ENCODE peak calls at places on chromosome 17, in six cellular contexts. G, D, L, J, E and T are unnamed samples.
A peak's percentile ranks its signal among the peaks of the same experiment; 100 is the strongest.

GRCh38 chr17:57944796-57945362 is 10.3 kb downstream of the CUEDC1 start:
- DNase-seq in G (no peak), D (no peak), L (no peak), J (no peak), E (no peak), T (peak; percentile 71)

GRCh38 chr17:68567581-68567980 is 33.6 kb downstream of the FAM20A start:
- DNase-seq in G (no peak), D (no peak), L (no peak), J (no peak), E (no peak), T (no peak)

GRCh38 chr17:60592750-60593149 is 7.2 kb upstream of the PPM1D start:
- DNase-seq in G (no peak), D (no peak), L (no peak), J (no peak), E (no peak), T (no peak)

GRCh38 chr17:42403150-42403549 is 14.9 kb upstream of the STAT3 start:
- DNase-seq in G (no peak), D (no peak), L (no peak), J (no peak), E (peak; percentile 68), T (no peak)

GRCh38 chr17:75457047-75457654 is 716 bp downstream of the TMEM94 start:
- DNase-seq in G (peak; percentile 52), D (no peak), L (no peak), J (peak; percentile 60), E (peak; percentile 73), T (peak; percentile 53)

GRCh38 chr17:60354223-60354622 is 37.7 kb downstream of the USP32 start:
- DNase-seq in G (no peak), D (no peak), L (no peak), J (no peak), E (no peak), T (peak; percentile 89)

GRCh38 chr17:35167046-35167445 is 19.4 kb downstream of the UNC45B start:
- DNase-seq in G (no peak), D (no peak), L (no peak), J (no peak), E (no peak), T (no peak)

GRCh38 chr17:18966831-18967624 is 15.1 kb downstream of the SLC5A10 start:
- DNase-seq in G (no peak), D (no peak), L (peak; percentile 36), J (peak; percentile 25), E (peak; percentile 84), T (peak; percentile 19)

GRCh38 chr17:80619535-80620235 is 75.0 kb downstream of the RPTOR start:
- DNase-seq in G (no peak), D (no peak), L (no peak), J (no peak), E (no peak), T (no peak)

GRCh38 chr17:46184696-46185095 is 8.5 kb downstream of the KANSL1 start:
- DNase-seq in G (no peak), D (no peak), L (no peak), J (no peak), E (no peak), T (no peak)
- H3K4me3 ChIP-seq in G (no peak overlapping the region), D (no peak overlapping the region), L (no peak overlapping the region), J (no peak overlapping the region), E (no peak overlapping the region), T (no peak overlapping the region)

GRCh38 chr17:5179003-5179402 is 12.7 kb downstream of the ZNF594 start:
- DNase-seq in G (no peak), D (no peak), L (no peak), J (no peak), E (no peak), T (no peak)
- TF ChIP-seq CTCF in G (no peak), D (no peak), L (no peak), J (no peak), E (no peak), T (no peak)

DNA sequence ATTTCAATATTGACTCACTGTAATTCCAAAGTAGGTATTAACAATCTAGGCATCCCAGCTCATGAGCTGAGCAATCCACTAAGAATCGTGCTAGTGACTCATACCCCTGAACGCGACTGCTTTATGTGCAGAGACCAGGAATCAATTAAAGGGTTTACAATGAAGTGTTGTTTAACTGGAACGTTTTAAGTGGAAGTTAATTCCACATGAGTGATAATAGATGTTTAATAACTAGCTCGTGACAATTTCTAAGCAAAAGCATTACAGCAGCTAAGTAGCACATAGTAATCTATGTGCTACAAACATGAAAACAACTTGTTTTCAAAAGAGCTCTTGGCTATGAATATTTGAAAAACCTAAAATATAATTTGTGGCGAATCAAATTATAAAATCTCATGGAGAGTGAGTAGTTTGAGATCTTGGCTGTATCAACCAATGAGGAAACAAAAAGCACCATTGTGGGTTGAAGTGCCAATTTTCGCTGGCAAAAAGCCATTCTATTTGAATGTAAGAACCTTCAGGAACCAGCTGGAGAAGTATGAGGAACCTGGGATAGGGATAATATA is 9.4 kb downstream of the GJC1 start:
- DNase-seq in G (no peak), D (no peak), L (no peak), J (no peak), E (no peak), T (peak; percentile 91)
- H3K4me3 ChIP-seq in G (no peak overlapping the region), D (no peak overlapping the region), L (no peak overlapping the region), J (no peak overlapping the region), E (no peak overlapping the region), T (peak overlapping the region; percentile 7)

GRCh38 chr17:37609170-37610040 is at the start of gene SYNRG:
- DNase-seq in G (peak; percentile 96), D (peak; percentile 85), L (peak; percentile 93), J (peak; percentile 98), E (peak; percentile 98), T (peak; percentile 92)
- TF ChIP-seq CTCF in G (peak; percentile 50), D (peak; percentile 47), L (peak; percentile 46), J (peak; percentile 54), E (peak; percentile 42), T (no peak)

GRCh38 chr17:1727258-1727789 is 2.8 kb downstream of the WDR81 start:
- DNase-seq in G (no peak), D (no peak), L (no peak), J (no peak), E (no peak), T (no peak)

GRCh38 chr17:1726626-1727257 is 2.2 kb downstream of the WDR81 start:
- DNase-seq in G (no peak), D (no peak), L (no peak), J (no peak), E (no peak), T (no peak)

GRCh38 chr17:1724351-1724868 is at the start of gene WDR81:
- DNase-seq in G (peak; percentile 97), D (peak; percentile 93), L (peak; percentile 95), J (peak; percentile 88), E (peak; percentile 95), T (peak; percentile 82)

GRCh38 chr17:1724869-1725641 is 551 bp downstream of the WDR81 start:
- DNase-seq in G (peak; percentile 72), D (no peak), L (no peak), J (peak; percentile 24), E (peak; percentile 64), T (no peak)

DNA sequence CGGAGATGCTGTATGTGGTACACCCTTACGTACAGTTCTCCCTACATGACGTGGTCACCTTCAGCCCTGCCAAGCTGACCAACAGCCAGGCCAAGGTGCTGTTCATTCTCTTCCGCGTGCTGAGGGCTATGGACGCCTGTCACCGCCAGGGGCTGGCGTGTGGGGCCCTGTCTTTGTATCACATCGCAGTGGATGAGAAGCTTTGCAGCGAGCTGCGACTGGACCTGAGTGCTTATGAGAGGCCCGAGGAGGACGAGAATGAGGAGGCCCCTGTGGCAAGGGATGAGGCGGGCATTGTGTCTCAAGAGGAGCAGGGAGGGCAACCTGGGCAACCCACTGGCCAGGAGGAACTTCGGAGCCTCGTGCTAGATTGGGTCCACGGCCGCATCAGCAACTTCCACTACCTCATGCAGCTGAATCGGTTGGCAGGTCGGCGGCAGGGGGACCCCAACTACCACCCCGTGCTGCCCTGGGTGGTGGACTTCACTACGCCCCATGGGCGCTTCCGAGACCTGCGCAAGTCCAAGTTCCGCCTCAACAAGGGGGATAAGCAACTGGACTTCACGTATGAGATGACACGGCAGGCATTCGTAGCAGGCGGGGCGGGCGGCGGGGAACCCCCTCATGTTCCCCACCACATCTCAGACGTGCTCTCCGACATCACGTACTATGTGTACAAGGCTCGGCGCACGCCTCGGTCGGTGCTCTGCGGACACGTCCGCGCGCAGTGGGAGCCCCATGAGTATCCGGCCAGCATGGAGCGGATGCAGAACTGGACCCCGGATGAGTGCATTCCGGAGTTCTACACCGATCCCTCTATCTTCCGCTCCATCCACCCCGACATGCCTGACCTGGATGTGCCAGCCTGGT is 1.4 kb downstream of the WDR81 start:
- DNase-seq in G (no peak), D (no peak), L (no peak), J (no peak), E (no peak), T (no peak)
- H3K4me3 ChIP-seq in G (peak overlapping the region; percentile 80), D (no peak overlapping the region), L (peak overlapping the region; percentile 78), J (peak overlapping the region; percentile 83), E (no peak overlapping the region), T (peak overlapping the region; percentile 45)

GRCh38 chr17:55588446-55588845 is 77.2 kb upstream of the SMIM36 start:
- DNase-seq in G (no peak), D (no peak), L (no peak), J (no peak), E (no peak), T (no peak)
- TF ChIP-seq CTCF in G (no peak), D (no peak), L (no peak), J (no peak), E (no peak), T (no peak)

GRCh38 chr17:7440113-7440822 is 956 bp downstream of the FGF11 start:
- DNase-seq in G (peak; percentile 72), D (no peak), L (peak; percentile 71), J (no peak), E (peak; percentile 73), T (no peak)

GRCh38 chr17:7442142-7442541 is 2.7 kb upstream of the CHRNB1 start:
- DNase-seq in G (no peak), D (no peak), L (no peak), J (no peak), E (no peak), T (no peak)

GRCh38 chr17:7441202-7441705 is 1.9 kb downstream of the FGF11 start:
- DNase-seq in G (no peak), D (no peak), L (no peak), J (no peak), E (no peak), T (no peak)

GRCh38 chr17:7439462-7440112 is at the start of gene FGF11:
- DNase-seq in G (no peak), D (no peak), L (no peak), J (no peak), E (peak; percentile 56), T (no peak)

GRCh38 chr17:7440823-7441174 is 1.5 kb downstream of the FGF11 start:
- DNase-seq in G (no peak), D (no peak), L (peak; percentile 60), J (no peak), E (peak; percentile 66), T (peak; percentile 41)
- H3K4me3 ChIP-seq in G (no peak overlapping the region), D (no peak overlapping the region), L (peak overlapping the region; percentile 69), J (peak overlapping the region; percentile 47), E (peak overlapping the region; percentile 74), T (no peak overlapping the region)

GRCh38 chr17:7241047-7241733 is 1.1 kb downstream of the GABARAP start:
- DNase-seq in G (no peak), D (no peak), L (no peak), J (no peak), E (no peak), T (no peak)

GRCh38 chr17:7239091-7240027 is at the start of gene PHF23:
- DNase-seq in G (peak; percentile 99), D (peak; percentile 98), L (peak; percentile 99), J (peak; percentile 99), E (peak; percentile 100), T (peak; percentile 99)

GRCh38 chr17:7240375-7240774 is 1.1 kb upstream of the PHF23 start:
- DNase-seq in G (no peak), D (no peak), L (no peak), J (no peak), E (no peak), T (no peak)

GRCh38 chr17:7241783-7242716 is at the start of gene GABARAP:
- DNase-seq in G (peak; percentile 94), D (peak; percentile 94), L (peak; percentile 95), J (peak; percentile 95), E (peak; percentile 96), T (peak; percentile 90)

GRCh38 chr17:7242717-7243576 is 698 bp upstream of the GABARAP start:
- DNase-seq in G (peak; percentile 97), D (peak; percentile 96), L (peak; percentile 97), J (peak; percentile 93), E (peak; percentile 98), T (peak; percentile 95)
- TF ChIP-seq CTCF in G (peak; percentile 8), D (no peak), L (no peak), J (peak; percentile 30), E (peak; percentile 8), T (no peak)